ENCODE peak calls at places on chromosomes 3 and 15, in six cellular contexts. One of them, this sample, is unnamed.

GRCh38 chr3:42157915-42158538 is 66.9 kb downstream of the TRAK1 start:
- ATAC-seq in CD4-positive, CD25-positive, alpha-beta regulatory T cell: no peak
- ATAC-seq in effector memory CD8-positive, alpha-beta T cell: no peak
- ATAC-seq in activated CD4-positive, alpha-beta T cell treated with anti-CD3 and anti-CD28 coated beads for 36 hours: peak; percentile 65
- ATAC-seq in activated T-cell treated with anti-CD3 and anti-CD28 coated beads, Interleukin-2, amount 50 U/mL, for 72 hours: peak; percentile 50
- ATAC-seq in Right ventricle myocardium inferior: no peak
- ATAC-seq in this sample: no peak

GRCh38 chr3:159824341-159824740 is 164.3 kb upstream of the IL12A start:
- ATAC-seq in CD4-positive, CD25-positive, alpha-beta regulatory T cell: no peak
- ATAC-seq in activated T-cell treated with anti-CD3 and anti-CD28 coated beads, Interleukin-2, amount 50 U/mL, for 72 hours: no peak
- ATAC-seq in effector memory CD8-positive, alpha-beta T cell: no peak
- ATAC-seq in activated CD4-positive, alpha-beta T cell treated with anti-CD3 and anti-CD28 coated beads for 36 hours: no peak
- ATAC-seq in Right ventricle myocardium inferior: peak; percentile 81
- ATAC-seq in this sample: peak; percentile 90

GRCh38 chr3:189674249-189674913 is 43.2 kb downstream of the TP63 start:
- ATAC-seq in effector memory CD8-positive, alpha-beta T cell: no peak
- ATAC-seq in CD4-positive, CD25-positive, alpha-beta regulatory T cell: no peak
- ATAC-seq in Right ventricle myocardium inferior: no peak
- ATAC-seq in activated T-cell treated with anti-CD3 and anti-CD28 coated beads, Interleukin-2, amount 50 U/mL, for 72 hours: no peak
- ATAC-seq in activated CD4-positive, alpha-beta T cell treated with anti-CD3 and anti-CD28 coated beads for 36 hours: no peak
- ATAC-seq in this sample: no peak

GRCh38 chr3:55588120-55588765 is 101.1 kb upstream of the WNT5A start:
- ATAC-seq in effector memory CD8-positive, alpha-beta T cell: no peak
- ATAC-seq in Right ventricle myocardium inferior: no peak
- ATAC-seq in activated T-cell treated with anti-CD3 and anti-CD28 coated beads, Interleukin-2, amount 50 U/mL, for 72 hours: peak; percentile 63
- ATAC-seq in CD4-positive, CD25-positive, alpha-beta regulatory T cell: no peak
- ATAC-seq in activated CD4-positive, alpha-beta T cell treated with anti-CD3 and anti-CD28 coated beads for 36 hours: peak; percentile 58
- ATAC-seq in this sample: no peak

GRCh38 chr15:52069559-52069958 is 43.0 kb downstream of the BCL2L10 start:
- ATAC-seq in CD4-positive, CD25-positive, alpha-beta regulatory T cell: no peak
- ATAC-seq in activated CD4-positive, alpha-beta T cell treated with anti-CD3 and anti-CD28 coated beads for 36 hours: no peak
- ATAC-seq in effector memory CD8-positive, alpha-beta T cell: no peak
- ATAC-seq in Right ventricle myocardium inferior: no peak
- ATAC-seq in activated T-cell treated with anti-CD3 and anti-CD28 coated beads, Interleukin-2, amount 50 U/mL, for 72 hours: no peak
- ATAC-seq in this sample: no peak

GRCh38 chr3:1348547-1348946 is 255.7 kb downstream of the CNTN6 start:
- ATAC-seq in Right ventricle myocardium inferior: no peak
- ATAC-seq in activated CD4-positive, alpha-beta T cell treated with anti-CD3 and anti-CD28 coated beads for 36 hours: no peak
- ATAC-seq in CD4-positive, CD25-positive, alpha-beta regulatory T cell: no peak
- ATAC-seq in activated T-cell treated with anti-CD3 and anti-CD28 coated beads, Interleukin-2, amount 50 U/mL, for 72 hours: no peak
- ATAC-seq in effector memory CD8-positive, alpha-beta T cell: no peak
- ATAC-seq in this sample: no peak

GRCh38 chr3:58164199-58164879 is 46.4 kb downstream of the DNASE1L3 start:
- ATAC-seq in Right ventricle myocardium inferior: peak; percentile 63
- ATAC-seq in effector memory CD8-positive, alpha-beta T cell: no peak
- ATAC-seq in activated CD4-positive, alpha-beta T cell treated with anti-CD3 and anti-CD28 coated beads for 36 hours: no peak
- ATAC-seq in CD4-positive, CD25-positive, alpha-beta regulatory T cell: no peak
- ATAC-seq in activated T-cell treated with anti-CD3 and anti-CD28 coated beads, Interleukin-2, amount 50 U/mL, for 72 hours: no peak
- ATAC-seq in this sample: no peak

GRCh38 chr3:58098531-58098930 is 90.3 kb downstream of the FLNB start:
- ATAC-seq in activated CD4-positive, alpha-beta T cell treated with anti-CD3 and anti-CD28 coated beads for 36 hours: no peak
- ATAC-seq in CD4-positive, CD25-positive, alpha-beta regulatory T cell: no peak
- ATAC-seq in effector memory CD8-positive, alpha-beta T cell: no peak
- ATAC-seq in activated T-cell treated with anti-CD3 and anti-CD28 coated beads, Interleukin-2, amount 50 U/mL, for 72 hours: no peak
- ATAC-seq in Right ventricle myocardium inferior: no peak
- ATAC-seq in this sample: no peak

This sample was measured in gastroesophageal sphincter.